ENCODE peak calls at places on chromosomes 11 and 22, in eight cellular contexts. One of them, this sample, is unnamed.
A peak's percentile ranks its signal among the peaks of the same experiment; 100 is the strongest.

GRCh38 chr11:117083011-117083940 is 15.0 kb downstream of the SIK3 start:
- DNase-seq in HCT116: no peak
- DNase-seq in GM12878: no peak
- DNase-seq in K562: no peak
- DNase-seq in A549: no peak
- DNase-seq in GM23338: peak; percentile 28
- DNase-seq in SK-N-SH: no peak
- DNase-seq in HepG2: no peak
- DNase-seq in this sample: no peak

GRCh38 chr11:117473692-117474091 is 146.0 kb downstream of the CEP164 start:
- DNase-seq in HCT116: no peak
- DNase-seq in A549: no peak
- DNase-seq in HepG2: no peak
- DNase-seq in GM12878: no peak
- DNase-seq in K562: no peak
- DNase-seq in SK-N-SH: no peak
- DNase-seq in GM23338: peak; percentile 38
- DNase-seq in this sample: no peak

GRCh38 chr11:113163291-113164030 is 150.9 kb upstream of the TTC12 start:
- DNase-seq in HCT116: no peak
- DNase-seq in SK-N-SH: no peak
- DNase-seq in K562: no peak
- DNase-seq in HepG2: no peak
- DNase-seq in GM23338: no peak
- DNase-seq in A549: no peak
- DNase-seq in GM12878: no peak
- DNase-seq in this sample: no peak

GRCh38 chr11:119895981-119896380 is 167.0 kb upstream of the NECTIN1 start:
- DNase-seq in GM12878: no peak
- DNase-seq in A549: no peak
- DNase-seq in K562: no peak
- DNase-seq in HCT116: no peak
- DNase-seq in HepG2: no peak
- DNase-seq in GM23338: no peak
- DNase-seq in SK-N-SH: no peak
- DNase-seq in this sample: no peak

GRCh38 chr22:21985214-21985613 is 2.6 kb upstream of the TOP3B start:
- DNase-seq in GM12878: no peak
- DNase-seq in HepG2: no peak
- DNase-seq in A549: no peak
- DNase-seq in K562: no peak
- DNase-seq in HCT116: no peak
- DNase-seq in GM23338: no peak
- DNase-seq in SK-N-SH: no peak
- DNase-seq in this sample: no peak

GRCh38 chr11:35418847-35419712 is at the start of gene SLC1A2:
- DNase-seq in GM23338: peak; percentile 81
- DNase-seq in A549: peak; percentile 20
- DNase-seq in HepG2: no peak
- DNase-seq in HCT116: no peak
- DNase-seq in SK-N-SH: peak; percentile 78
- DNase-seq in GM12878: no peak
- DNase-seq in K562: no peak
- DNase-seq in this sample: no peak

GRCh38 chr11:36409152-36409713 is 100.8 kb downstream of the TRAF6 start:
- DNase-seq in A549: no peak
- DNase-seq in K562: peak; percentile 42
- DNase-seq in HCT116: no peak
- DNase-seq in GM12878: no peak
- DNase-seq in HepG2: no peak
- DNase-seq in GM23338: no peak
- DNase-seq in SK-N-SH: no peak
- DNase-seq in this sample: no peak

GRCh38 chr11:116427903-116428637 is 344.7 kb downstream of the BUD13 start:
- DNase-seq in A549: no peak
- DNase-seq in HCT116: no peak
- DNase-seq in GM23338: no peak
- DNase-seq in SK-N-SH: peak; percentile 88
- DNase-seq in HepG2: peak; percentile 95
- DNase-seq in GM12878: no peak
- DNase-seq in K562: no peak
- DNase-seq in this sample: no peak

GRCh38 chr11:3834349-3835099 is 6.2 kb downstream of the RHOG start:
- DNase-seq in GM23338: peak; percentile 58
- DNase-seq in A549: no peak
- DNase-seq in GM12878: no peak
- DNase-seq in K562: peak; percentile 89
- DNase-seq in HCT116: no peak
- DNase-seq in SK-N-SH: no peak
- DNase-seq in HepG2: no peak
- DNase-seq in this sample: no peak

GRCh38 chr22:33076368-33076767 is 18.2 kb upstream of the SYN3 start:
- DNase-seq in K562: no peak
- DNase-seq in GM23338: peak; percentile 66
- DNase-seq in SK-N-SH: no peak
- DNase-seq in HepG2: no peak
- DNase-seq in GM12878: no peak
- DNase-seq in HCT116: no peak
- DNase-seq in A549: no peak
- DNase-seq in this sample: no peak

GRCh38 chr11:102367364-102367763 is 20.4 kb downstream of the BIRC2 start:
- DNase-seq in SK-N-SH: peak; percentile 35
- DNase-seq in HepG2: no peak
- DNase-seq in GM23338: no peak
- DNase-seq in A549: peak; percentile 29
- DNase-seq in GM12878: no peak
- DNase-seq in HCT116: no peak
- DNase-seq in K562: peak; percentile 21
- DNase-seq in this sample: no peak

GRCh38 chr11:93537022-93537421 is 6.2 kb downstream of the SMCO4 start:
- DNase-seq in SK-N-SH: no peak
- DNase-seq in A549: no peak
- DNase-seq in GM12878: no peak
- DNase-seq in GM23338: peak; percentile 19
- DNase-seq in K562: no peak
- DNase-seq in HCT116: no peak
- DNase-seq in HepG2: no peak
- DNase-seq in this sample: no peak

GRCh38 chr22:42670921-42671709 is 21.9 kb upstream of the CYB5R3 start:
- DNase-seq in A549: no peak
- DNase-seq in SK-N-SH: no peak
- DNase-seq in GM23338: no peak
- DNase-seq in HepG2: no peak
- DNase-seq in K562: no peak
- DNase-seq in GM12878: no peak
- DNase-seq in HCT116: no peak
- DNase-seq in this sample: no peak

GRCh38 chr11:45267660-45268340 is 18.3 kb downstream of the SYT13 start:
- DNase-seq in SK-N-SH: no peak
- DNase-seq in A549: peak; percentile 71
- DNase-seq in K562: no peak
- DNase-seq in HCT116: no peak
- DNase-seq in HepG2: peak; percentile 13
- DNase-seq in GM12878: no peak
- DNase-seq in GM23338: no peak
- DNase-seq in this sample: no peak

GRCh38 chr11:110921742-110922200 is 209.5 kb upstream of the ARHGAP20 start:
- DNase-seq in A549: no peak
- DNase-seq in SK-N-SH: no peak
- DNase-seq in K562: no peak
- DNase-seq in GM23338: peak; percentile 32
- DNase-seq in HCT116: no peak
- DNase-seq in GM12878: no peak
- DNase-seq in HepG2: no peak
- DNase-seq in this sample: no peak

GRCh38 chr11:76610371-76610770 is 60.2 kb downstream of the LRRC32 start:
- DNase-seq in GM23338: no peak
- DNase-seq in GM12878: no peak
- DNase-seq in HCT116: no peak
- DNase-seq in K562: no peak
- DNase-seq in HepG2: no peak
- DNase-seq in A549: no peak
- DNase-seq in SK-N-SH: peak; percentile 35
- DNase-seq in this sample: no peak

GRCh38 chr22:24191893-24192292 is 10.6 kb downstream of the SUSD2 start:
- DNase-seq in HCT116: no peak
- DNase-seq in A549: no peak
- DNase-seq in K562: no peak
- DNase-seq in HepG2: no peak
- DNase-seq in GM12878: no peak
- DNase-seq in SK-N-SH: no peak
- DNase-seq in GM23338: no peak
- DNase-seq in this sample: no peak

GRCh38 chr11:326842-327580 is 6.4 kb upstream of the IFITM3 start:
- DNase-seq in GM12878: peak; percentile 96
- DNase-seq in SK-N-SH: peak; percentile 14
- DNase-seq in HCT116: no peak
- DNase-seq in A549: no peak
- DNase-seq in GM23338: no peak
- DNase-seq in HepG2: peak; percentile 36
- DNase-seq in K562: peak; percentile 60
- DNase-seq in this sample: no peak

GRCh38 chr11:67401495-67402191 is at the start of gene PPP1CA:
- DNase-seq in GM12878: no peak
- DNase-seq in A549: peak; percentile 89
- DNase-seq in HepG2: peak; percentile 75
- DNase-seq in K562: peak; percentile 99
- DNase-seq in GM23338: peak; percentile 92
- DNase-seq in HCT116: peak; percentile 53
- DNase-seq in SK-N-SH: peak; percentile 100
- DNase-seq in this sample: peak; percentile 8

GRCh38 chr11:117945047-117945820 is 16.0 kb upstream of the TMPRSS13 start:
- DNase-seq in A549: no peak
- DNase-seq in GM12878: no peak
- DNase-seq in K562: no peak
- DNase-seq in GM23338: peak; percentile 58
- DNase-seq in HCT116: no peak
- DNase-seq in HepG2: no peak
- DNase-seq in SK-N-SH: peak; percentile 45
- DNase-seq in this sample: no peak

GRCh38 chr22:47207387-47207786 is 444.9 kb downstream of the TBC1D22A start:
- DNase-seq in GM23338: no peak
- DNase-seq in SK-N-SH: no peak
- DNase-seq in A549: no peak
- DNase-seq in HepG2: no peak
- DNase-seq in GM12878: no peak
- DNase-seq in HCT116: no peak
- DNase-seq in K562: no peak
- DNase-seq in this sample: no peak

GRCh38 chr22:39084666-39085065 is 7.6 kb downstream of the APOBEC3G start:
- DNase-seq in A549: no peak
- DNase-seq in K562: no peak
- DNase-seq in HCT116: no peak
- DNase-seq in GM23338: no peak
- DNase-seq in HepG2: no peak
- DNase-seq in SK-N-SH: no peak
- DNase-seq in GM12878: no peak
- DNase-seq in this sample: no peak

GRCh38 chr11:119625206-119625988 is 103.6 kb downstream of the NECTIN1 start:
- DNase-seq in K562: no peak
- DNase-seq in HepG2: no peak
- DNase-seq in HCT116: no peak
- DNase-seq in A549: no peak
- DNase-seq in GM12878: no peak
- DNase-seq in GM23338: no peak
- DNase-seq in SK-N-SH: peak; percentile 47
- DNase-seq in this sample: no peak

GRCh38 chr11:65851083-65851579 is 6.8 kb downstream of the CFL1 start:
- DNase-seq in A549: peak; percentile 72
- DNase-seq in SK-N-SH: peak; percentile 76
- DNase-seq in HCT116: no peak
- DNase-seq in HepG2: no peak
- DNase-seq in K562: peak; percentile 66
- DNase-seq in GM23338: peak; percentile 90
- DNase-seq in GM12878: no peak
- DNase-seq in this sample: no peak

GRCh38 chr11:34516247-34517040 is 2.9 kb upstream of the ELF5 start:
- DNase-seq in A549: no peak
- DNase-seq in GM12878: no peak
- DNase-seq in K562: no peak
- DNase-seq in HCT116: no peak
- DNase-seq in GM23338: no peak
- DNase-seq in HepG2: no peak
- DNase-seq in SK-N-SH: no peak
- DNase-seq in this sample: no peak

GRCh38 chr11:7569044-7569443 is 55.2 kb downstream of the PPFIBP2 start:
- DNase-seq in A549: no peak
- DNase-seq in HCT116: no peak
- DNase-seq in K562: no peak
- DNase-seq in GM12878: no peak
- DNase-seq in SK-N-SH: no peak
- DNase-seq in HepG2: no peak
- DNase-seq in GM23338: no peak
- DNase-seq in this sample: no peak
- TF ChIP-seq REST in A549: no peak
- TF ChIP-seq REST in HCT116: no peak
- TF ChIP-seq REST in K562: no peak
- TF ChIP-seq REST in GM12878: no peak
- TF ChIP-seq REST in SK-N-SH: no peak
- TF ChIP-seq REST in HepG2: no peak
- TF ChIP-seq REST in GM23338: no peak
- TF ChIP-seq REST in this sample: no peak

GRCh38 chr11:130437848-130438247 is 9.4 kb upstream of the ADAMTS8 start:
- DNase-seq in A549: no peak
- DNase-seq in K562: no peak
- DNase-seq in GM23338: no peak
- DNase-seq in HepG2: no peak
- DNase-seq in HCT116: no peak
- DNase-seq in SK-N-SH: no peak
- DNase-seq in GM12878: no peak
- DNase-seq in this sample: no peak
- H3K4me1 ChIP-seq in A549: peaks cover 12% of the 10 kb centered on the region
- H3K4me1 ChIP-seq in K562: no peaks in the 10 kb centered on the region
- H3K4me1 ChIP-seq in GM23338: no peaks in the 10 kb centered on the region
- H3K4me1 ChIP-seq in HepG2: no peaks in the 10 kb centered on the region
- H3K4me1 ChIP-seq in HCT116: no peaks in the 10 kb centered on the region
- H3K4me1 ChIP-seq in SK-N-SH: peaks cover 6% of the 10 kb centered on the region
- H3K4me1 ChIP-seq in GM12878: no peaks in the 10 kb centered on the region
- H3K4me1 ChIP-seq in this sample: peaks cover 13% of the 10 kb centered on the region

GRCh38 chr11:13110145-13110544 is 101.0 kb downstream of the RASSF10 start:
- DNase-seq in K562: no peak
- DNase-seq in HepG2: no peak
- DNase-seq in GM23338: no peak
- DNase-seq in GM12878: no peak
- DNase-seq in A549: no peak
- DNase-seq in SK-N-SH: no peak
- DNase-seq in HCT116: no peak
- DNase-seq in this sample: no peak
- TF ChIP-seq REST in K562: no peak
- TF ChIP-seq REST in HepG2: no peak
- TF ChIP-seq REST in GM23338: no peak
- TF ChIP-seq REST in GM12878: no peak
- TF ChIP-seq REST in A549: no peak
- TF ChIP-seq REST in SK-N-SH: no peak
- TF ChIP-seq REST in HCT116: no peak
- TF ChIP-seq REST in this sample: no peak

DNA sequence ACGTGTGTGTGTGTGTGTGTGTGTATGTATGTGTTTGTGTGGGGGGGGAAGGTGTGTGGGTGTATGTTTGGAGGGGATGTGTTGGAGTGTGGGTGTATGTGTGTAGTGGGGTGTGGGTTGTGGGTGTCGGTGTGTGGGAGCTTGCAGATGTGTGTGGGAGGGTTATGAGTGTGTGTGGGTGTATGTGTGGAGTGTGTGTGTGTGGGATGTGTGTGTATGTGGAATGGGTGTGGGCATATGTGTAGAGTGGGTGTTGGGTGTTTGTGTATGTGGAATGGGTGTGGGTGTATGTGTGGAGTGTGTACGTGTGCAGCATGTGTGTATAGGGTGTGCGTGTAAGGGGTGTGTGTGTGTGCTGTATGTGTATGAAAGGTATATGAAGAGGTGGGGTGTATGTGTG is 14.7 kb downstream of the STX3 start:
- DNase-seq in SK-N-SH: no peak
- DNase-seq in A549: no peak
- DNase-seq in HepG2: no peak
- DNase-seq in GM12878: no peak
- DNase-seq in HCT116: no peak
- DNase-seq in GM23338: no peak
- DNase-seq in K562: no peak
- DNase-seq in this sample: no peak
- H3K4me1 ChIP-seq in SK-N-SH: no peaks in the 10 kb centered on the region
- H3K4me1 ChIP-seq in A549: peaks cover 6% of the 10 kb centered on the region
- H3K4me1 ChIP-seq in HepG2: no peaks in the 10 kb centered on the region
- H3K4me1 ChIP-seq in GM12878: peaks cover 5% of the 10 kb centered on the region
- H3K4me1 ChIP-seq in HCT116: no peaks in the 10 kb centered on the region
- H3K4me1 ChIP-seq in GM23338: peaks cover 3% of the 10 kb centered on the region
- H3K4me1 ChIP-seq in K562: peaks cover 48% of the 10 kb centered on the region
- H3K4me1 ChIP-seq in this sample: peaks cover 13% of the 10 kb centered on the region